ENCODE peak calls at places on chromosome 7, in seven cellular contexts. One of them, this sample, is unnamed.

GRCh38 chr7:45696476-45696875 is 122.3 kb downstream of the ADCY1 start:
- DNase-seq in GM03348: no peak
- DNase-seq in tibial artery: no peak
- DNase-seq in activated CD4-positive, alpha-beta T cell treated with anti-CD3 and anti-CD28 coated beads for 24 hours: no peak
- DNase-seq in T-helper 17 cell: no peak
- DNase-seq in activated T-helper 1 cell treated with Interleukin-2 at 50 U/mL for 16 hours: no peak
- DNase-seq in retina: no peak
- DNase-seq in this sample: no peak

GRCh38 chr7:128135275-128136214 is 104.3 kb upstream of the LRRC4 start:
- DNase-seq in GM03348: peak; percentile 94
- DNase-seq in retina: peak; percentile 87
- DNase-seq in activated T-helper 1 cell treated with Interleukin-2 at 50 U/mL for 16 hours: peak; percentile 51
- DNase-seq in tibial artery: no peak
- DNase-seq in activated CD4-positive, alpha-beta T cell treated with anti-CD3 and anti-CD28 coated beads for 24 hours: peak; percentile 49
- DNase-seq in T-helper 17 cell: peak; percentile 55
- DNase-seq in this sample: peak; percentile 65

GRCh38 chr7:157565201-157565626 is 228.4 kb downstream of the DNAJB6 start:
- DNase-seq in tibial artery: no peak
- DNase-seq in retina: no peak
- DNase-seq in activated T-helper 1 cell treated with Interleukin-2 at 50 U/mL for 16 hours: no peak
- DNase-seq in activated CD4-positive, alpha-beta T cell treated with anti-CD3 and anti-CD28 coated beads for 24 hours: no peak
- DNase-seq in T-helper 17 cell: no peak
- DNase-seq in GM03348: no peak
- DNase-seq in this sample: no peak

GRCh38 chr7:80859272-80859970 is 59.4 kb downstream of the SEMA3C start:
- DNase-seq in GM03348: peak; percentile 63
- DNase-seq in activated CD4-positive, alpha-beta T cell treated with anti-CD3 and anti-CD28 coated beads for 24 hours: no peak
- DNase-seq in tibial artery: peak; percentile 91
- DNase-seq in T-helper 17 cell: no peak
- DNase-seq in activated T-helper 1 cell treated with Interleukin-2 at 50 U/mL for 16 hours: no peak
- DNase-seq in retina: no peak
- DNase-seq in this sample: no peak

GRCh38 chr7:98210513-98211220 is 572 bp upstream of the BHLHA15 start:
- DNase-seq in retina: no peak
- DNase-seq in T-helper 17 cell: no peak
- DNase-seq in tibial artery: peak; percentile 66
- DNase-seq in activated T-helper 1 cell treated with Interleukin-2 at 50 U/mL for 16 hours: no peak
- DNase-seq in activated CD4-positive, alpha-beta T cell treated with anti-CD3 and anti-CD28 coated beads for 24 hours: no peak
- DNase-seq in GM03348: peak; percentile 82
- DNase-seq in this sample: no peak

GRCh38 chr7:1322240-1323110 is 89.8 kb downstream of the UNCX start:
- DNase-seq in activated CD4-positive, alpha-beta T cell treated with anti-CD3 and anti-CD28 coated beads for 24 hours: no peak
- DNase-seq in retina: no peak
- DNase-seq in activated T-helper 1 cell treated with Interleukin-2 at 50 U/mL for 16 hours: no peak
- DNase-seq in tibial artery: no peak
- DNase-seq in T-helper 17 cell: no peak
- DNase-seq in GM03348: no peak
- DNase-seq in this sample: peak; percentile 59

GRCh38 chr7:154493594-154493993 is 441.4 kb downstream of the DPP6 start:
- DNase-seq in activated CD4-positive, alpha-beta T cell treated with anti-CD3 and anti-CD28 coated beads for 24 hours: no peak
- DNase-seq in activated T-helper 1 cell treated with Interleukin-2 at 50 U/mL for 16 hours: no peak
- DNase-seq in tibial artery: no peak
- DNase-seq in retina: no peak
- DNase-seq in T-helper 17 cell: no peak
- DNase-seq in GM03348: no peak
- DNase-seq in this sample: no peak

GRCh38 chr7:69256634-69257081 is 341.6 kb upstream of the AUTS2 start:
- DNase-seq in GM03348: no peak
- DNase-seq in activated T-helper 1 cell treated with Interleukin-2 at 50 U/mL for 16 hours: no peak
- DNase-seq in tibial artery: peak; percentile 80
- DNase-seq in activated CD4-positive, alpha-beta T cell treated with anti-CD3 and anti-CD28 coated beads for 24 hours: no peak
- DNase-seq in T-helper 17 cell: no peak
- DNase-seq in retina: peak; percentile 71
- DNase-seq in this sample: no peak

GRCh38 chr7:37531225-37531624 is 82.6 kb upstream of the ELMO1 start:
- DNase-seq in T-helper 17 cell: no peak
- DNase-seq in retina: no peak
- DNase-seq in activated T-helper 1 cell treated with Interleukin-2 at 50 U/mL for 16 hours: no peak
- DNase-seq in GM03348: no peak
- DNase-seq in tibial artery: no peak
- DNase-seq in activated CD4-positive, alpha-beta T cell treated with anti-CD3 and anti-CD28 coated beads for 24 hours: no peak
- DNase-seq in this sample: no peak

GRCh38 chr7:85328599-85328998 is 141.7 kb upstream of the SEMA3D start:
- DNase-seq in activated T-helper 1 cell treated with Interleukin-2 at 50 U/mL for 16 hours: no peak
- DNase-seq in GM03348: no peak
- DNase-seq in T-helper 17 cell: no peak
- DNase-seq in tibial artery: no peak
- DNase-seq in activated CD4-positive, alpha-beta T cell treated with anti-CD3 and anti-CD28 coated beads for 24 hours: no peak
- DNase-seq in retina: no peak
- DNase-seq in this sample: no peak

GRCh38 chr7:30474893-30475292 is 3.7 kb downstream of the NOD1 start:
- DNase-seq in activated T-helper 1 cell treated with Interleukin-2 at 50 U/mL for 16 hours: no peak
- DNase-seq in tibial artery: no peak
- DNase-seq in retina: no peak
- DNase-seq in activated CD4-positive, alpha-beta T cell treated with anti-CD3 and anti-CD28 coated beads for 24 hours: no peak
- DNase-seq in GM03348: peak; percentile 75
- DNase-seq in T-helper 17 cell: no peak
- DNase-seq in this sample: no peak

GRCh38 chr7:151091431-151091830 is 5.2 kb downstream of the AGAP3 start:
- DNase-seq in activated T-helper 1 cell treated with Interleukin-2 at 50 U/mL for 16 hours: no peak
- DNase-seq in T-helper 17 cell: no peak
- DNase-seq in GM03348: no peak
- DNase-seq in activated CD4-positive, alpha-beta T cell treated with anti-CD3 and anti-CD28 coated beads for 24 hours: no peak
- DNase-seq in tibial artery: no peak
- DNase-seq in retina: no peak
- DNase-seq in this sample: peak; percentile 74

GRCh38 chr7:13945670-13946069 is 43.8 kb downstream of the ETV1 start:
- DNase-seq in T-helper 17 cell: no peak
- DNase-seq in GM03348: no peak
- DNase-seq in activated T-helper 1 cell treated with Interleukin-2 at 50 U/mL for 16 hours: no peak
- DNase-seq in tibial artery: no peak
- DNase-seq in retina: peak; percentile 26
- DNase-seq in activated CD4-positive, alpha-beta T cell treated with anti-CD3 and anti-CD28 coated beads for 24 hours: no peak
- DNase-seq in this sample: no peak

GRCh38 chr7:71325151-71325550 is 193.2 kb downstream of the GALNT17 start:
- DNase-seq in T-helper 17 cell: no peak
- DNase-seq in activated T-helper 1 cell treated with Interleukin-2 at 50 U/mL for 16 hours: no peak
- DNase-seq in retina: no peak
- DNase-seq in activated CD4-positive, alpha-beta T cell treated with anti-CD3 and anti-CD28 coated beads for 24 hours: no peak
- DNase-seq in GM03348: no peak
- DNase-seq in tibial artery: no peak
- DNase-seq in this sample: peak; percentile 21

GRCh38 chr7:6650521-6651011 is 13.4 kb downstream of the ZNF316 start:
- DNase-seq in activated CD4-positive, alpha-beta T cell treated with anti-CD3 and anti-CD28 coated beads for 24 hours: no peak
- DNase-seq in tibial artery: peak; percentile 34
- DNase-seq in T-helper 17 cell: no peak
- DNase-seq in retina: no peak
- DNase-seq in GM03348: no peak
- DNase-seq in activated T-helper 1 cell treated with Interleukin-2 at 50 U/mL for 16 hours: no peak
- DNase-seq in this sample: no peak

GRCh38 chr7:111089822-111090426 is 1.0 kb upstream of the LRRN3 start:
- DNase-seq in retina: peak; percentile 42
- DNase-seq in tibial artery: no peak
- DNase-seq in activated CD4-positive, alpha-beta T cell treated with anti-CD3 and anti-CD28 coated beads for 24 hours: no peak
- DNase-seq in activated T-helper 1 cell treated with Interleukin-2 at 50 U/mL for 16 hours: no peak
- DNase-seq in GM03348: peak; percentile 45
- DNase-seq in T-helper 17 cell: no peak
- DNase-seq in this sample: no peak

This sample was measured in glutamatergic neuron.